ENCODE peak calls at places on chromosomes 11 and 22, in four cellular contexts. M is IMR-90, P is endothelial cell of umbilical vein, J is K562. K is an unnamed sample.

GRCh38 chr11:128759597-128759996 is 65.7 kb downstream of the FLI1 start:
- DNase-seq in M (peak; percentile 90), P (no peak), J (no peak), K (no peak)

GRCh38 chr11:126474888-126475626 is 119.6 kb downstream of the ST3GAL4 start:
- DNase-seq in P (no peak), J (no peak), M (no peak), K (no peak)

GRCh38 chr11:108870373-108871020 is 205.6 kb downstream of the DDX10 start:
- DNase-seq in P (peak; percentile 82), M (peak; percentile 87), J (no peak), K (no peak)

GRCh38 chr11:122305018-122305417 is 189.0 kb upstream of the BLID start:
- DNase-seq in P (no peak), M (no peak), J (no peak), K (no peak)

GRCh38 chr11:128232588-128232987 is 354.8 kb downstream of the ETS1 start:
- DNase-seq in P (no peak), M (no peak), J (no peak), K (no peak)

GRCh38 chr11:86938203-86938899 is 16.8 kb downstream of the FZD4 start:
- DNase-seq in M (no peak), J (peak; percentile 55), P (peak; percentile 56), K (no peak)

GRCh38 chr11:68517121-68517741 is 56.7 kb downstream of the PPP6R3 start:
- DNase-seq in J (no peak), P (no peak), M (no peak), K (no peak)

GRCh38 chr11:114348200-114349191 is 51.8 kb downstream of the C11orf71 start:
- DNase-seq in P (peak; percentile 75), M (peak; percentile 80), J (peak; percentile 23), K (peak; percentile 44)

GRCh38 chr11:12686246-12687060 is 12.2 kb downstream of the TEAD1 start:
- DNase-seq in P (peak; percentile 46), J (no peak), M (no peak), K (no peak)

GRCh38 chr11:77401486-77402217 is 72.2 kb downstream of the PAK1 start:
- DNase-seq in P (no peak), J (no peak), M (no peak), K (no peak)

GRCh38 chr22:29617922-29618629 is 14.6 kb downstream of the NF2 start:
- DNase-seq in P (no peak), J (no peak), M (peak; percentile 68), K (no peak)

GRCh38 chr11:31641477-31642062 is 132.0 kb downstream of the ELP4 start:
- DNase-seq in J (peak; percentile 20), M (peak; percentile 36), P (peak; percentile 41), K (no peak)

GRCh38 chr11:110366234-110366633 is 63.5 kb upstream of the FDX1 start:
- DNase-seq in P (peak; percentile 72), J (no peak), M (peak; percentile 28), K (no peak)
- H3K4me2 ChIP-seq in P (no peak overlapping the region), J (no peak overlapping the region), M (no peak overlapping the region), K (no peak overlapping the region)

GRCh38 chr11:46216040-46216764 is 61.3 kb upstream of the CREB3L1 start:
- DNase-seq in J (no peak), M (peak; percentile 33), P (no peak), K (no peak)
- H3K4me3 ChIP-seq in J (peak overlapping the region; percentile 18), M (peak overlapping the region; percentile 39), P (no peak overlapping the region), K (no peak overlapping the region)

DNA sequence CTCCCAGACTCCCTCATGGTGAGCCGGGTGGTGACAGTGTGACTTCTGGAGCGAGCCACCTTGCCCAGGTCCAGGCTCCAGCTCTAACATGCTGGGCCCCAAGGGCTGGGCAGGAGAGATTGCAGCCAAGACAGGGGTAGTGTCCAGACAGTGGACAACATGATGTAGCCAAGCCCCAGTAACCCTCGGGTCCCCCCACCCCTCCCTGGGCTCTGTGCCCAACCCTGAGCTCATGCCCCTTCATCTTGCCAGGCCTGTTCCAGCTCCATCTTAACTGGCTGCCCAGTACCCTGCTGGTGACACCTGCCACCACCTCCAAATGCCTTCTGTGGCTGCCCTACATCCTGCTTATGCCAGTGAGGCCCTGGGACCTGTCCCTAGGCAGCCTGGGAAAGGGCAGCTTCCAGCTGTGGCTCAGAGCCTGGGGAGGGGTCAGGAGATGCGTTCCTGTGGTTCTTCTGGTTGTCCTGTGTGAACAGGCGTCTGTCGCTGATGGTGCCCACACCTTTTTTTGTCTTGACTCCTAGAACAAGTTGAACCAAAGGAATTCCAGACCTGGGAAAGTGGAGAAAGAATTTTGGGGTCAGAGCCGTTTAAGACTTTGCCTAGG is 12.5 kb upstream of the SYT12 start:
- DNase-seq in M (no peak), J (no peak), P (no peak), K (no peak)
- H3K9me1 ChIP-seq in M (no peaks in the 10 kb centered on the region), J (no peaks in the 10 kb centered on the region), P (no peaks in the 10 kb centered on the region), K (no peaks in the 10 kb centered on the region)

DNA sequence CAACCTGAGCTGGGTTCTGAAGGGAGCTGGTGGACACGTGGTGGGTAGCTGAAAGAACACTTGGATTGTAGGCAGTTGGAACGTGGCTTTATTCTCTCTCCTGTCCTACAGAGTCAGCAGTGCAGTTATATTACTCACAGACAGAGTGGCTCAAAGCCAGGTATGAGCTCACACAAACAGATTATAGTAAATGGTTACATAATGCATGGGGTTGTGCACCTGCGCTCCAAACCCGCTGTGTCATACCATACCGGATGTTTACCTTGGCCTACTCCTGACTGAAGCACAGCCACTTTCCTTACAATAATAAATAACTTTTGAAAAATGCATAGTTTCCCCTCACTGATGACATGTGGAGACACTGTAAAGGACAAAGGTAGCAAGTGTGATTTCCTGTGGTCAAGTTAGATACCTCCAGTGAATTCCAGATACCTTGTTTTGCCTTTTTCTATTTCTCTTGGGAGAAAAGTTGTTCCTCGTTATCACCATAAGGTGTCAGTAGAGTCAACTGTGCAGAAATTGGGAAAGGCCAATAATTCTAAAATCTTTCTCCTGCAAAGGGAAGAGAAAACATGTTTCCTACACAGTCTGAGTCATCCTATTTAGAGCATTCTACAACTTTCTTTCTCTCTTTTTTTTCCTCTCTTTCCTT is 13.5 kb downstream of the MS4A6A start:
- DNase-seq in M (no peak), P (peak; percentile 100), J (no peak), K (no peak)
- H3K4me2 ChIP-seq in M (no peak overlapping the region), P (peak overlapping the region; percentile 6), J (no peak overlapping the region), K (no peak overlapping the region)